ENCODE peak calls at places on chromosomes 5 and 9, in four cellular contexts. A is hypothalamus, D is AG08396, X is progenitor cell of endocrine pancreas. I is an unnamed sample.

GRCh38 chr5:68423154-68423811 is 207.7 kb downstream of the PIK3R1 start:
- DNase-seq in A (no peak), D (no peak), X (no peak), I (no peak)

GRCh38 chr5:139708434-139708849 is 60.3 kb downstream of the CXXC5 start:
- DNase-seq in D (no peak), A (no peak), X (no peak), I (peak)

GRCh38 chr5:72920690-72921089 is 35.2 kb upstream of the FCHO2 start:
- DNase-seq in D (no peak), X (no peak), A (no peak), I (no peak)

GRCh38 chr5:75368391-75368790 is 31.4 kb downstream of the HMGCR start:
- DNase-seq in A (no peak), X (no peak), D (no peak), I (no peak)

GRCh38 chr5:757931-758697 is 26.4 kb downstream of the ZDHHC11B start:
- DNase-seq in D (no peak), A (no peak), X (peak), I (peak)

GRCh38 chr9:124743686-124744348 is 27.3 kb downstream of the NR6A1 start:
- DNase-seq in A (no peak), X (no peak), D (no peak), I (no peak)

GRCh38 chr9:125511780-125512179 is 195.2 kb downstream of the MAPKAP1 start:
- DNase-seq in X (no peak), D (no peak), A (no peak), I (no peak)

GRCh38 chr5:154542581-154542980 is 64.6 kb upstream of the HAND1 start:
- DNase-seq in X (no peak), A (no peak), D (no peak), I (no peak)

GRCh38 chr5:171313481-171314206 is 4.6 kb downstream of the TLX3 start:
- DNase-seq in A (no peak), D (no peak), X (no peak), I (no peak)

GRCh38 chr5:110517396-110517795 is 209.1 kb downstream of the TMEM232 start:
- DNase-seq in A (no peak), X (no peak), D (no peak), I (no peak)

GRCh38 chr5:153623906-153624765 is 133.7 kb downstream of the GRIA1 start:
- DNase-seq in D (no peak), X (no peak), A (no peak), I (peak)

GRCh38 chr5:32625106-32625505 is 39.7 kb downstream of the SUB1 start:
- DNase-seq in D (no peak), X (no peak), A (no peak), I (no peak)

GRCh38 chr5:118937393-118938061 is 50.8 kb downstream of the DTWD2 start:
- DNase-seq in X (no peak), D (no peak), A (no peak), I (no peak)

GRCh38 chr5:33612386-33612785 is 171.6 kb downstream of the TARS1 start:
- DNase-seq in X (no peak), A (no peak), D (peak), I (peak)

GRCh38 chr5:142938201-142938600 is 168.0 kb downstream of the ARHGAP26 start:
- DNase-seq in D (no peak), X (no peak), A (no peak), I (no peak)

GRCh38 chr5:137587952-137588351 is 88.8 kb upstream of the SPOCK1 start:
- DNase-seq in X (no peak), D (no peak), A (no peak), I (no peak)

GRCh38 chr5:96687812-96688453 is 25.8 kb downstream of the CAST start:
- DNase-seq in A (no peak), D (peak), X (no peak), I (peak)

GRCh38 chr5:124468671-124469411 is 277.6 kb downstream of the ZNF608 start:
- DNase-seq in X (no peak), D (no peak), A (no peak), I (no peak)

I was measured in osteoblast.